ENCODE peak calls at places on chromosomes 7 and 10, in four cellular contexts. U is endothelial cell, N is caudate nucleus, H is amniotic stem cell. V is an unnamed sample.

GRCh38 chr10:93334901-93335312 is 147.2 kb downstream of the MYOF start:
- DNase-seq in U (no peak), N (no peak), H (peak), V (no peak)

GRCh38 chr7:151699147-151699546 is 177.8 kb downstream of the PRKAG2 start:
- DNase-seq in U (no peak), N (no peak), H (no peak), V (no peak)

GRCh38 chr10:62233494-62234283 is 35.0 kb downstream of the RTKN2 start:
- DNase-seq in U (no peak), N (no peak), H (no peak), V (no peak)

GRCh38 chr7:41716691-41717090 is 13.8 kb upstream of the INHBA start:
- DNase-seq in U (no peak), N (no peak), H (no peak), V (no peak)

GRCh38 chr7:93036807-93037206 is 81.0 kb downstream of the SAMD9 start:
- DNase-seq in U (no peak), N (no peak), H (no peak), V (no peak)

GRCh38 chr7:149610441-149611011 is 112.9 kb upstream of the ZNF746 start:
- DNase-seq in U (no peak), N (no peak), H (no peak), V (no peak)

GRCh38 chr7:23418046-23418445 is 52.2 kb downstream of the IGF2BP3 start:
- DNase-seq in U (no peak), N (no peak), H (no peak), V (no peak)

GRCh38 chr10:26437637-26438461 is at the start of gene APBB1IP:
- DNase-seq in U (peak), N (no peak), H (no peak), V (peak)

GRCh38 chr7:17640730-17641377 is 299.4 kb downstream of the SNX13 start:
- DNase-seq in U (peak), N (no peak), H (no peak), V (no peak)

GRCh38 chr10:116621934-116622655 is 1.3 kb downstream of the PNLIPRP2 start:
- DNase-seq in U (no peak), N (no peak), H (no peak), V (no peak)

GRCh38 chr10:103171278-103171677 is 21.8 kb downstream of the NT5C2 start:
- DNase-seq in U (no peak), N (no peak), H (no peak), V (no peak)

GRCh38 chr7:122006687-122007086 is 133.7 kb downstream of the PTPRZ1 start:
- DNase-seq in U (no peak), N (no peak), H (no peak), V (no peak)

GRCh38 chr7:50564630-50565558 is at the start of gene DDC:
- DNase-seq in U (no peak), N (no peak), H (no peak), V (no peak)

GRCh38 chr10:71597821-71598498 is 121.6 kb downstream of the C10orf105 start:
- DNase-seq in U (no peak), N (peak), H (no peak), V (no peak)

GRCh38 chr7:25318077-25318476 is 89.8 kb upstream of the NPVF start:
- DNase-seq in U (no peak), N (no peak), H (no peak), V (no peak)

GRCh38 chr7:100211342-100211780 is 8.4 kb upstream of the PVRIG start:
- DNase-seq in U (no peak), N (no peak), H (no peak), V (no peak)

GRCh38 chr10:116845823-116846222 is 3.5 kb upstream of the ENO4 start:
- DNase-seq in U (no peak), N (no peak), H (no peak), V (no peak)

GRCh38 chr7:2383543-2384274 is 19.7 kb upstream of the CHST12 start:
- DNase-seq in U (no peak), N (no peak), H (no peak), V (no peak)

GRCh38 chr7:132516042-132516840 is 60.0 kb downstream of the PLXNA4 start:
- DNase-seq in U (no peak), N (no peak), H (no peak), V (no peak)

GRCh38 chr7:17660116-17660515 is 280.2 kb downstream of the SNX13 start:
- DNase-seq in U (no peak), N (no peak), H (peak), V (no peak)

GRCh38 chr10:125199261-125199660 is 38.9 kb upstream of the CTBP2 start:
- DNase-seq in U (no peak), N (no peak), H (no peak), V (no peak)

GRCh38 chr7:39084344-39084743 is 106.6 kb downstream of the POU6F2 start:
- DNase-seq in U (no peak), N (no peak), H (no peak), V (no peak)

GRCh38 chr7:120055300-120055699 is 217.7 kb upstream of the KCND2 start:
- DNase-seq in U (no peak), N (no peak), H (no peak), V (no peak)

GRCh38 chr7:151381083-151381332 is 28.8 kb downstream of the WDR86 start:
- DNase-seq in U (no peak), N (no peak), H (no peak), V (no peak)

GRCh38 chr7:973312-973711 is 2.0 kb downstream of the COX19 start:
- DNase-seq in U (no peak), N (no peak), H (no peak), V (no peak)

GRCh38 chr7:99460651-99461050 is 5.3 kb downstream of the ATP5MF start:
- DNase-seq in U (no peak), N (no peak), H (no peak), V (no peak)

V was measured in nucleus accumbens.